ENCODE peak calls at places on chromosomes 3 and 15, in four cellular contexts. I, L, Y and X are unnamed samples.

GRCh38 chr15:83174891-83175290 is 32.7 kb downstream of the HDGFL3 start:
- DNase-seq in Y (no peak), I (no peak), L (no peak), X (no peak)

GRCh38 chr3:16028604-16029003 is 145.9 kb upstream of the GALNT15 start:
- DNase-seq in I (no peak), Y (no peak), L (peak), X (no peak)

GRCh38 chr3:125715651-125716050 is 120.4 kb upstream of the OSBPL11 start:
- DNase-seq in I (no peak), L (no peak), Y (no peak), X (no peak)

GRCh38 chr3:14780927-14781507 is 37.7 kb upstream of the FGD5 start:
- DNase-seq in I (peak), Y (no peak), L (peak), X (peak)

GRCh38 chr15:91407237-91407889 is 307.3 kb downstream of the SV2B start:
- DNase-seq in L (peak), I (no peak), Y (no peak), X (no peak)

GRCh38 chr3:149625795-149626194 is 32.0 kb downstream of the WWTR1 start:
- DNase-seq in L (no peak), I (no peak), Y (no peak), X (no peak)

GRCh38 chr3:14674841-14675240 is at the start of gene C3orf20:
- DNase-seq in L (no peak), I (no peak), Y (no peak), X (no peak)

GRCh38 chr15:32112101-32112500 is 81.8 kb downstream of the CHRNA7 start:
- DNase-seq in Y (no peak), L (no peak), I (no peak), X (no peak)

GRCh38 chr3:2094941-2095340 is 3.7 kb upstream of the CNTN4 start:
- DNase-seq in I (no peak), L (no peak), Y (no peak), X (no peak)

GRCh38 chr15:29862271-29862670 is 40.0 kb upstream of the TJP1 start:
- DNase-seq in I (no peak), L (no peak), Y (no peak), X (no peak)

GRCh38 chr3:152621967-152622812 is 212.7 kb upstream of the P2RY1 start:
- DNase-seq in L (no peak), I (no peak), Y (no peak), X (no peak)

GRCh38 chr3:41746215-41746614 is 215.7 kb downstream of the ULK4 start:
- DNase-seq in I (no peak), Y (no peak), L (no peak), X (no peak)
- TF ChIP-seq CTCF in I (no peak), Y (no peak), L (no peak), X (no peak)

GRCh38 chr15:89332446-89332845 is 2.2 kb downstream of the POLG start:
- DNase-seq in Y (no peak), L (peak), I (no peak), X (peak)

GRCh38 chr15:89335289-89336041 is 841 bp upstream of the POLG start:
- DNase-seq in Y (peak), L (no peak), I (no peak), X (peak)

GRCh38 chr15:89334510-89335288 is at the start of gene POLG:
- DNase-seq in Y (peak), L (peak), I (peak), X (peak)

GRCh38 chr15:89333011-89333860 is 1.4 kb downstream of the POLG start:
- DNase-seq in Y (no peak), I (no peak), L (no peak), X (no peak)

GRCh38 chr15:89333959-89334509 is 590 bp downstream of the POLG start:
- DNase-seq in Y (no peak), L (no peak), I (no peak), X (no peak)
- TF ChIP-seq CTCF in Y (no peak), L (no peak), I (no peak), X (no peak)

GRCh38 chr3:61221759-61222362 is 29.4 kb downstream of the FHIT start:
- DNase-seq in I (no peak), Y (no peak), L (no peak), X (no peak)
- TF ChIP-seq CTCF in I (no peak), Y (no peak), L (no peak), X (no peak)

GRCh38 chr3:50242778-50243551 is 7.0 kb downstream of the GNAI2 start:
- DNase-seq in L (peak), I (peak), Y (no peak), X (peak)
- TF ChIP-seq CTCF in L (no peak), I (no peak), Y (no peak), X (no peak)

GRCh38 chr3:180804871-180805430 is 107.5 kb upstream of the FXR1 start:
- DNase-seq in Y (no peak), I (no peak), L (peak), X (peak)
- TF ChIP-seq CTCF in Y (no peak), I (peak), L (peak), X (no peak)

DNA sequence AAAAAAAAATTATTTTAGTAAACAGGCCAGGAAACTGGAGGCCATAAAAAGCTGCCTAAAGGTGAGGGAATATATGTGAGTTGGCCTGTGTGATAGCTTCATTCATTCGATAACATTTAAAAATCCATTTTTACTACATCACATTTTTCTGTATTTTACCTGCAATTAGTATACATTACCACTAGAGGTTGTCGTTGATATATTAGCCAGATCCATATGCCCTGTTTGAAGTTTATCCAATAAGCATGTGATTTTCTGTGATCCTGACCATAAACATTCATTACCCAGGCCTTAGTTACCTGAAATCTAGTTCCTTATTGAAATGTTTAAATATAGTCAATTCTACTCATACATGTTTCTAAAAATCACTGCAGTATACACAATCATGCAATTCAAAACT is 71.4 kb downstream of the ARNT2 start:
- DNase-seq in Y (no peak), I (no peak), L (no peak), X (no peak)
- TF ChIP-seq CTCF in Y (no peak), I (no peak), L (peak), X (peak)

DNA sequence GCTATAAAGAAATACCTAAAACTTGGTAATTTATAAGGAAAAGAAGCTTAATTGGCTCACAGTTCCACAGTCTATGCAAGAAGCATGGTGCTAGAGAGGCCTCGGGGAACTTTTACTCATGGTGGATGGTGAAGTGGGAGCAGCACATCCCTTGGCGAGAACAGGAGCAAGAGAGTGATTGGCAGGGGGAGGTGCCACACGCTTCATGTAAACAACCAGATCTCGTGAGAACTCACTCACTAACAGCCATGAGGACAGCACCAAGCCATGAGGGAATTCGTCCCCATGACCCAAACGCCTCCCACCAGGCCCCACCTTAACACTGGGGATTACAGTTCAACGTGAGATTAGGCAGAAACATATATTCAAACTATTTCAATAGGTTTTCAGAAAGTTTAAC is 28.0 kb downstream of the GABRB3 start:
- DNase-seq in L (no peak), I (no peak), Y (no peak), X (no peak)
- TF ChIP-seq CTCF in L (no peak), I (no peak), Y (no peak), X (no peak)

DNA sequence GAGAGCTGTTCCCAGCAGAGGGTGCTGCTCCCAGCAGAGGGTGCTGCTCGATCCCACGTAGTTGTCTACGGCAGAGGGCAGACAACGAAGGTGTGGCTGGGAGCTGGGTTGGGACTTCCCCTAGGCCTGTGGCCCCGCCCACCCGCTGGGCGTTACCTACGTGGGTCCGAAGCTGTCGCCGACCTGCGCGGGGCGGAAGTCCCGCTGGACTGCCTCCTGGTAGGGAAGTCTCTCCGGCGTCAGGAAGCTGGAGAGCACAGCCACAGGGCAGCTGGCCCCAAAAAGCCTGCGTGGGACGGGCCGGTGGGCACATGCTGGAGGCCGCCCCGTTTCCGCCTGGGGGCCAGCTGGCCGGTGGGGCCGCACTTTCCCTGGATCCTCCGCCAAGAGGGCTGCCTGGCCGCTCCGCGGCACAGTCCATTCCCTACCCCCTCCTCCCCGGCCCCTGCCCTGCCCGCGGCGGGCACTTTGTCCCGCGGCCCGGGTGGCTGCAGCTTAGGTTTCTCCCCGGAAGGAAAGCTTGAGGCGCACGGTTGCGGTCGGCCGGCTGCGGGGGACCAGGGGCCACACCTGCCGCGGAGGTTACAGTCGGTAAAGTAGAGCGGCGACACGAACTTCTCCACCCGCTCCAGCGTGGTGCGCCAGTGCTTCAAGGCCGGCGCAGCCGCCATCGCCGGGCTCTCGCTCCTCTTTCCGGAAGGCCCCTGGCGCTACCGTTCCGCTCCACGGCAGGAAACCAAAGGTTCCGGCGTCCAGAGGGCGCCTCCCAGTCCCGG is at the start of gene MAN2C1:
- DNase-seq in Y (peak), L (peak), I (peak), X (peak)
- TF ChIP-seq CTCF in Y (peak), L (peak), I (peak), X (no peak)